ENCODE peak calls at places on chromosomes 1 and 21, in five cellular contexts. Q is cardiac muscle cell, I is lower lobe of right lung, S is astrocyte, O is GM23248. E is an unnamed sample.

GRCh38 chr21:44939532-44940115 is at the start of gene SLX9:
- DNase-seq in S (peak; percentile 57), I (peak; percentile 84), Q (peak; percentile 86), O (peak; percentile 91), E (peak; percentile 90)

GRCh38 chr1:224407546-224408293 is 26.9 kb downstream of the WDR26 start:
- DNase-seq in I (no peak), S (peak; percentile 60), O (no peak), Q (no peak), E (no peak)

GRCh38 chr1:245704765-245705164 is 550.0 kb downstream of the KIF26B start:
- DNase-seq in Q (peak; percentile 57), I (no peak), S (peak; percentile 70), O (peak; percentile 65), E (no peak)

GRCh38 chr1:56387071-56387747 is 192.2 kb downstream of the PLPP3 start:
- DNase-seq in Q (no peak), I (no peak), S (peak; percentile 76), O (no peak), E (no peak)

GRCh38 chr1:190353538-190354101 is 124.0 kb downstream of the BRINP3 start:
- DNase-seq in Q (peak; percentile 6), S (peak; percentile 5), I (no peak), O (no peak), E (no peak)

GRCh38 chr1:159008744-159009188 is 941 bp upstream of the IFI16 start:
- DNase-seq in S (no peak), O (no peak), Q (peak; percentile 31), I (no peak), E (peak; percentile 76)

GRCh38 chr1:107740574-107740973 is 224.4 kb downstream of the VAV3 start:
- DNase-seq in O (no peak), S (no peak), I (no peak), Q (no peak), E (no peak)

GRCh38 chr1:208219659-208220282 is 24.4 kb downstream of the PLXNA2 start:
- DNase-seq in I (peak; percentile 71), Q (peak; percentile 80), S (peak; percentile 77), O (peak; percentile 86), E (no peak)

GRCh38 chr1:91827094-91828006 is 58.6 kb downstream of the TGFBR3 start:
- DNase-seq in O (peak; percentile 64), S (no peak), Q (no peak), I (peak; percentile 57), E (no peak)

GRCh38 chr1:212928323-212929281 is 21.7 kb upstream of the VASH2 start:
- DNase-seq in I (no peak), O (peak; percentile 48), Q (no peak), S (peak; percentile 26), E (no peak)

GRCh38 chr1:98732985-98733781 is 71.7 kb downstream of the SNX7 start:
- DNase-seq in Q (no peak), O (no peak), S (peak; percentile 30), I (no peak), E (no peak)
- H3K27ac ChIP-seq in Q (no peak overlapping the region), O (no peak overlapping the region), S (no peak overlapping the region), I (no peak overlapping the region), E (no peak overlapping the region)

DNA sequence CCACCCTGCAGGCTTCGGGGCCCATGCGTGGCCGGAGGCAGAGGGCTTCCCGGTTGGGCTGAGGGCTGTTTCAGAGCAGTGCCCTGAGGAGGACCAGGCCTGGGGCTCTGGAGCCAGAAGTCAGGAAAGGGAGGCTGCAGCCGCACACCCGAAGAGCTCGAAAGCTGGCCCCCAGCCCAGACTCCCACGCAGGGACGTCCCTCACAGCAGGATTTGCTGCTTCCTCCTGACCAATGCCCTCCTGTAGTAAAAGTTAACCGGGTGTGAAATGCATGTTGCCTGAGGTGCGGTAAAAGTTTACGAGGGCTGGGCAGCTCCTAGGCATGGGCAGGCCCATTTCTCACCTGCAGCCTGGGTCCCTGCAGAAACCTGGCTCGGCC is 101.5 kb upstream of the ARHGEF16 start:
- DNase-seq in I (no peak), Q (peak; percentile 77), O (peak; percentile 30), S (peak; percentile 69), E (no peak)
- H3K4me3 ChIP-seq in I (no peak overlapping the region), Q (no peak overlapping the region), O (no peak overlapping the region), S (no peak overlapping the region), E (no peak overlapping the region)

DNA sequence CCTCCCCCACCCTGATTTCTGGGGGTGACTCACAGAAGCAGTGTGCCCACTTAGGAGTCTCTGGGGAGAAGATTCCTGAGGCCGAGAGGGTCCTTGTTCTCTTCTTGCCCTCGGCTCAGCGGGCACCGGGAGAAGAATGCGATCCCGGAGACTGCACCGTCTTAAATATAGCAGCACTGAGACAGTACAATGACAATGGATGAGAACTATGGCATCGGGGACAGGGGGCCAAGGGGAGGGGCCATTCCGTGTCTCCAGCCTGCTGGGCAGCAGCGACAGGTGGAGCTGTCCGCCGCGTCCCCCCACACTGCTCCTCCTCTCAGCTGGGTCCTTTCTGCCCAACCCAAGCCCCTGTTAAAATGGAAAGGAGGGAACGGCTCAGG is at the start of gene MYOM3:
- DNase-seq in S (no peak), Q (no peak), O (peak; percentile 73), I (no peak), E (no peak)
- H3K9me3 ChIP-seq in S (no peaks in the 10 kb centered on the region), Q (no peaks in the 10 kb centered on the region), O (no peaks in the 10 kb centered on the region), I (no peaks in the 10 kb centered on the region), E (no peaks in the 10 kb centered on the region)

GRCh38 chr1:33330906-33331305 is 10.0 kb upstream of the A3GALT2 start:
- DNase-seq in S (no peak), I (no peak), O (no peak), Q (no peak), E (no peak)
- H3K27ac ChIP-seq in S (no peak overlapping the region), I (peak overlapping the region; percentile 27), O (no peak overlapping the region), Q (no peak overlapping the region), E (no peak overlapping the region)

GRCh38 chr1:116755036-116755435 is 806 bp downstream of the CD2 start:
- DNase-seq in O (no peak), S (no peak), Q (no peak), I (no peak), E (peak; percentile 37)
- H3K4me3 ChIP-seq in O (no peak overlapping the region), S (no peak overlapping the region), Q (no peak overlapping the region), I (peak overlapping the region; percentile 39), E (peak overlapping the region; percentile 100)